ENCODE peak calls at places on chromosomes 11 and 22, in six cellular contexts. J is K562, O is GM12878, B is HepG2, N is A549, C is upper lobe of left lung. X is an unnamed sample.

GRCh38 chr11:60085909-60086308 is 2.6 kb upstream of the MS4A2 start:
- ATAC-seq in C (no peak), B (no peak), N (no peak), O (no peak), J (peak), X (no peak)

GRCh38 chr22:50696251-50696798 is 23.7 kb downstream of the SHANK3 start:
- ATAC-seq in B (no peak), C (no peak), O (no peak), N (no peak), J (no peak), X (peak)

GRCh38 chr11:123437236-123437979 is 7.3 kb downstream of the GRAMD1B start:
- ATAC-seq in J (no peak), N (no peak), B (no peak), C (no peak), O (no peak), X (no peak)

GRCh38 chr22:35498446-35498845 is 42.2 kb upstream of the RASD2 start:
- ATAC-seq in B (no peak), N (no peak), J (no peak), C (no peak), O (no peak), X (no peak)

GRCh38 chr11:94141511-94142307 is 13.1 kb downstream of the PANX1 start:
- ATAC-seq in C (no peak), B (peak), J (peak), O (no peak), N (peak), X (no peak)

GRCh38 chr11:46099973-46100335 is 21.3 kb downstream of the PHF21A start:
- ATAC-seq in O (peak), C (no peak), J (peak), N (no peak), B (no peak), X (no peak)

GRCh38 chr22:27179161-27179560 is 521.8 kb downstream of the MIAT start:
- ATAC-seq in B (no peak), J (no peak), C (no peak), O (no peak), N (no peak), X (no peak)

GRCh38 chr11:134508219-134508990 is 96.4 kb upstream of the B3GAT1 start:
- ATAC-seq in O (no peak), C (no peak), B (no peak), N (no peak), J (no peak), X (no peak)

GRCh38 chr11:83773950-83774880 is 488.0 kb upstream of the CCDC90B start:
- ATAC-seq in O (no peak), J (no peak), B (no peak), N (peak), C (no peak), X (no peak)

GRCh38 chr11:11035331-11035730 is 177.5 kb upstream of the ZBED5 start:
- ATAC-seq in N (no peak), B (no peak), J (no peak), C (no peak), O (no peak), X (no peak)

GRCh38 chr11:99069831-99070444 is 49.2 kb downstream of the CNTN5 start:
- ATAC-seq in N (peak), B (peak), C (peak), J (no peak), O (peak), X (no peak)

GRCh38 chr22:48112687-48113521 is 1350.5 kb downstream of the TBC1D22A start:
- ATAC-seq in O (peak), N (no peak), J (no peak), B (no peak), C (no peak), X (no peak)

GRCh38 chr11:131894615-131895544 is 524.5 kb downstream of the NTM start:
- ATAC-seq in C (no peak), O (no peak), B (no peak), J (no peak), N (no peak), X (no peak)

GRCh38 chr22:48456449-48456848 is 1371.2 kb downstream of the BRD1 start:
- ATAC-seq in B (no peak), C (no peak), O (no peak), N (no peak), J (no peak), X (no peak)

GRCh38 chr11:61715877-61716276 is 35.7 kb downstream of the DAGLA start:
- ATAC-seq in O (no peak), J (no peak), B (no peak), C (no peak), N (no peak), X (no peak)

GRCh38 chr11:41400124-41400523 is 59.3 kb downstream of the LRRC4C start:
- ATAC-seq in O (no peak), J (no peak), C (no peak), B (no peak), N (no peak), X (no peak)

GRCh38 chr11:78392854-78393253 is 24.8 kb downstream of the GAB2 start:
- ATAC-seq in N (no peak), O (no peak), J (peak), C (no peak), B (peak), X (no peak)

GRCh38 chr11:842370-843002 is at the start of the genes POLR2L and TSPAN4:
- ATAC-seq in N (peak), C (peak), B (peak), O (peak), J (peak), X (peak)
- TF ChIP-seq EP300 in N (peak), C (peak), B (no peak), O (no peak), J (no peak), X (no peak)

DNA sequence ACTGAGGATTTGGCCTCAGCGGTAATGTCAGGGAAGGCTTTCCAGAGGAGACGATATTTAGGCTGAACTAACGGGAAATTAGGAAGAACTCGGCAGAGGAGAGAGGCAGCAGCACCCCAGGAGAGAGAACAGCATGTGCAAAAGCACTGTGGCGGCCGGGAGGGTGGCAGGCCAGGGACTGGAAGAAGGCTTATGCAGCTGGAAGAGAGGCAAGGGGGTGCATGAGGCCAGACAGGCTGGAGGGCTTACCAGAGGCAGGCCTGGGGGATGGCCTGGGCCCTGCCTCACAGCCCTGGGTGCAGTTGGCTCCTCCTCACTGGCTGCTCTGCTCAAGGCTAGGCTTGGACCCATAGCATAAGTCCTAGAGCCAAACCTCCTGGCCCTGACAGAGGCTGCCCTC is 7.7 kb upstream of the NPAS4 start:
- ATAC-seq in O (no peak), B (no peak), N (no peak), J (no peak), C (no peak), X (no peak)
- H3K4me3 ChIP-seq in O (no peak), B (no peak), N (no peak), J (no peak), C (no peak), X (no peak)

GRCh38 chr11:129278586-129279319 is 86.6 kb upstream of the ARHGAP32 start:
- ATAC-seq in N (peak), C (no peak), J (no peak), O (peak), B (peak), X (peak)

GRCh38 chr11:129280027-129280811 is 88.1 kb upstream of the ARHGAP32 start:
- ATAC-seq in O (peak), J (no peak), N (peak), B (peak), C (no peak), X (no peak)

GRCh38 chr11:129277216-129277838 is 85.2 kb upstream of the ARHGAP32 start:
- ATAC-seq in C (no peak), O (no peak), J (no peak), B (peak), N (no peak), X (no peak)

GRCh38 chr11:129281471-129282268 is 89.5 kb upstream of the ARHGAP32 start:
- ATAC-seq in J (no peak), C (no peak), N (no peak), B (no peak), O (no peak), X (no peak)

GRCh38 chr11:129279326-129280026 is 87.4 kb upstream of the ARHGAP32 start:
- ATAC-seq in B (peak), O (peak), N (peak), J (no peak), C (peak), X (peak)
- TF ChIP-seq CTCF in B (peak), O (no peak), N (peak), J (no peak), C (no peak), X (no peak)

DNA sequence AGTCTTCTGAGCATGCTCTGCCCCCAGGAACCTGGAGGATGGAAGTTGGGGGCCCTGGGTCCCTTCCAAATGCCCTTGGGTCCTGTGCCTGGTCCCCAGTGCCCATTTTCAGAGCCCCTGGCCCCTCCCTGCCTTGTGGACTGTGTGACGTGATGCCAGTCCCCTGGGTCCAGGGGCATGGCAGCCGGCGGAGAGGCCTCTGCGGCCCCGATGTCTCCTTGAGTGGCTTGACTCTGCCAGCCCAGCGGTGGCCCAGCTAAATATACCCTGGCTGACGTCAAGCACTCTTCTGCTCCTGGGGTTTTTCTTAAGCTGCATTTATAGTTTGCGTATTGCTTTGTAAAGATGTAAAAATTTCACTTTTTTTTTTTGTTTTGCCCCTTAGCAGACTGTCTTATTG is 35.2 kb upstream of the PARVG start:
- ATAC-seq in B (no peak), C (no peak), N (no peak), O (no peak), J (no peak), X (no peak)
- TF ChIP-seq EP300 in B (no peak), C (no peak), N (no peak), O (no peak), J (no peak), X (no peak)

DNA sequence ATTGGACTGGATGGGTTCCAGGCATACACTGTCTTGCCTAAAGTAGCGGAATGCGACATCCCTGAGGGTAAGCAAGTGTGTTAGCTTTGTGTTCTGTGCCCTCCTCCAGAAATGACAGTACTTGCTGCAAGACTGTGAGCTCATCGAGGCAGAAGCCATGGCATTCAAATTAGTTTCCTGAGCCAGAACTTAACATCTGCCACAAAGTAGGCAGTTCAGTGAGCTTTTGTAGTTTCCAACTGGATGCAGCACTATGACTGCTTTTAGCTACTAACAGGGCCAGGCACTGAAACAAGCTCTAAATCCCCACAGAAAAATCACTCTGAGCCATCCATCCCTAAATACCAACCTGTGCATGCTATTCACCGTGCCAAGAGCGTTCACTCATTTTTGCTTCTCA is 1.2 kb upstream of the FAR1 start:
- ATAC-seq in J (no peak), B (no peak), O (no peak), N (no peak), C (no peak), X (no peak)
- H3K4me3 ChIP-seq in J (no peak), B (no peak), O (peak), N (peak), C (no peak), X (no peak)

DNA sequence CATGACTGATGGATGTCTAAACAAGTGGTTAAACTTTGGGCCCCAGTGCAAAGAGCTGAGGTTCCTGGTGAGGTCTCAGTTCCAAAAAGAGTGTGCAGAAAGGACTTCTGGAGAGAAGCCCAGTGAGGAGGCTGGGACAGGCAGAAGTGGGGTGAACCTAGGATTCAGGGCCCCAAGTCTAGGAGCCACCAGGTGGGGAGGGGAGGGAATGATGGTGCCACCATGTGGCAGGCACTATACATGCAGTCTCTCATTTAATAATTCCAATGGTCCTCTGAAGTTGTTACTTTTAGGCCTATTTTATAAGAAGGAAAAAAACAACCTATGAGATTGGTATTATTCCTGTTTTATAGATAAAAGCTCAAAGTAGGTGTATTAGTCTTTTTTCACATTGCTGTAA is 102.0 kb downstream of the INSC start:
- ATAC-seq in B (peak), C (no peak), O (peak), J (peak), N (peak), X (no peak)
- TF ChIP-seq CTCF in B (peak), C (no peak), O (peak), J (peak), N (peak), X (no peak)

DNA sequence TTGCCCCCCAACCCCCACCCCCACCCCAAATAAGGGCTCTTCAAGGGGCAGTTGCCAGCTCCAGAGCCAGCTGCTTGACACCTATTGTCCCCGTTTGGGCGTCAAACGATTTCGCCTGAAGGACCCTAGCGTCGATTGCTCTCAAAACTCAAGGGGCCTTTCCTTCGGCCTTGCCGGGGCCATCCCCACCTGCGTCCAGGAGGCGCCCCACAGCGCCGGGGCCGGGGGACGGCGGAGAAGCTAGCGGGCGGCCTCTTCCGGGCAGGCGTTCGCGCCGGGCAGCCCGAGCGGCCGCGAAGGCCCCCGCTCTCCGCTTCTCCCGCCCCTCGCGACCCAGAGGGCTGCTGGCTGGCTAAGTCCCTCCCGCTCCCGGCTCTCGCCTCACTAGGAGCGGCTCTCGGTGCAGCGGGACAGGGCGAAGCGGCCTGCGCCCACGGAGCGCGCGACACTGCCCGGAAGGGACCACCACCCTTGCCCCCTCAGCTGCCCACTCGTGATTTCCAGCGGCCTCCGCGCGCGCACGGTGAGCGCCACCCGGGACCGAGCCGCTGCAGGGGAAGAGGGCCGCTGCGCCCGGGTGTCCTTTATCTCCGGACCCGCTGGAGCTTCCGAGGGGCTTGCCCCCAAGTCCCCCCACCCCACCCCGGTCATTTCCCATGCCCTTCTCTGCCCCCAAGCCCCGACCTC is at the start of gene CAPRIN1:
- ATAC-seq in N (peak), J (peak), C (peak), B (peak), O (peak), X (peak)
- TF ChIP-seq EP300 in N (peak), J (no peak), C (no peak), B (no peak), O (no peak), X (no peak)

GRCh38 chr11:95486979-95487378 is 256.0 kb upstream of the SESN3 start:
- ATAC-seq in C (no peak), B (no peak), O (peak), J (no peak), N (no peak), X (no peak)
- H3K4me3 ChIP-seq in C (no peak), B (no peak), O (no peak), J (no peak), N (no peak), X (no peak)

DNA sequence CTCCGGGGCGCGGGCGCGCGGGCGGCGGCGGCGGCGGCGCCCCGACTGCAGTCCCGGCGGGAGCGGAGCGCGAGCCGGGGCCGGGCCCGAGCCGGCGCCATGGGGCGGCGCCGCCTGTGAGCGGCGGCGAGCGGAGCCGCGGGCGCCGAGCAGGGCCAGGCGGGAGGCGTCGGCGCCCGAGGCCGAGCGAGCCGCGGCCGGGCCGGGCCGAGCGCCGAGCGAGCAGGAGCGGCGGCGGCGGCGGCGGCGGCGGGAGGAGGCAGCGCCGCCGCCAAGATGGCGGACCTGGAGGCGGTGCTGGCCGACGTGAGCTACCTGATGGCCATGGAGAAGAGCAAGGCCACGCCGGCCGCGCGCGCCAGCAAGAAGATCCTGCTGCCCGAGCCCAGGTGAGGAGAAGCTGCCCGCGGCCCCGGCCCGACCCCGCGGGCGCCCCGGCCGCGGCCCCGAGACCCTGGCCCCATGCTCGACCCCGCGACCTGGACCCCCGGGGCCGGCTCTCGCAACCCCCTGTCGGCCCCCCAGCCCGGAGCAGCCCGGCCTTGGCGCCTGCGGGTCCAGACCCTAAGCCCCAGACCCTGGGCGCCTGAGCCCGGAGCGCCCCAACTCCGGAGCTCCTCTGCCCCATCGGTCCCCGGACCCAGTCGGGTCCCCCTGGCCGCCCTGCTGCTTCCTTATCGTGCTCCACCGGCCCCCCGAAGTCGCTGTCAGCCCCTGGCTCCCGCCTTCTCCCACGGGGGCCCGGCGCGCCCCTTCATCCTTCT is at the start of gene GRK2:
- ATAC-seq in N (peak), B (peak), J (peak), O (peak), C (no peak), X (peak)
- TF ChIP-seq CTCF in N (no peak), B (no peak), J (no peak), O (no peak), C (no peak), X (no peak)

X was measured in gastroesophageal sphincter.